ENCODE peak calls at places on chromosomes 5 and 9, in four cellular contexts. E is WTC11, O is K562, F is GM12878. M is an unnamed sample.

GRCh38 chr9:127183814-127184582 is 61.6 kb upstream of the ANGPTL2 start:
- DNase-seq in E (no peak), F (peak; percentile 95), O (no peak), M (no peak)

GRCh38 chr5:149829954-149830353 is 99.8 kb downstream of the PPARGC1B start:
- DNase-seq in O (peak; percentile 22), E (no peak), F (no peak), M (no peak)

GRCh38 chr9:135879237-135879601 is 28.1 kb downstream of the CAMSAP1 start:
- DNase-seq in O (no peak), F (no peak), E (no peak), M (no peak)

GRCh38 chr5:137205237-137205636 is 293.9 kb downstream of the SPOCK1 start:
- DNase-seq in F (no peak), O (no peak), E (no peak), M (no peak)

GRCh38 chr9:1207681-1208080 is 157.5 kb downstream of the DMRT2 start:
- DNase-seq in F (no peak), E (no peak), O (no peak), M (no peak)

GRCh38 chr5:173573126-173573960 is 43.1 kb downstream of the BOD1 start:
- DNase-seq in F (no peak), E (peak; percentile 87), O (peak; percentile 73), M (peak; percentile 28)

GRCh38 chr9:752201-752600 is 89.3 kb upstream of the DMRT1 start:
- DNase-seq in O (no peak), F (no peak), E (no peak), M (no peak)

GRCh38 chr9:75850459-75851200 is 39.8 kb upstream of the PCSK5 start:
- DNase-seq in E (no peak), O (no peak), F (no peak), M (no peak)

GRCh38 chr9:2027761-2028160 is 12.6 kb downstream of the SMARCA2 start:
- DNase-seq in O (no peak), F (no peak), E (no peak), M (no peak)

GRCh38 chr5:14698495-14698894 is 34.0 kb downstream of the OTULIN start:
- DNase-seq in F (no peak), O (no peak), E (no peak), M (no peak)
- TF ChIP-seq NR2C2 in F (no peak), O (no peak), E (no peak), M (no peak)

GRCh38 chr5:140753561-140753960 is 32.4 kb upstream of the PCDHA1 start:
- DNase-seq in F (no peak), E (no peak), O (no peak), M (no peak)
- TF ChIP-seq NR2C2 in F (no peak), E (no peak), O (no peak), M (no peak)

DNA sequence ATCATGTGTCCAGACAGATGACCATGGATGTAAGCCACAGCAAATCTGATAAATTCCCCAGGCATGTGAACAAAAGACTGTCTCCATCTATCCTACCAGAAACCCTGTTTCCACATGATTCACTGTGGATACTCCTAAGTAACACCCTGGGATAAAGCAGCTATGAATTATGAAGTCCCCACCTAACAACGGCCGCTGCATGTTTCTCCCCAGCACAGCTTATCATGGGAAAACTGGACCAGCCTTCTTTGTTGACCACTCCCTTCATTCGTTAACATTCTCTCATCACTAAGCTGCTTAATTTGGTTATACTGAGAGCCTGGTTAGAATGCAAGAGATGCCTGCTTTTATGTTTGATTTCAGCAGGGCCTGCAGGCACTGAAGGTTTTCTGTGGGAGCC is 318.2 kb upstream of the ZNF608 start:
- DNase-seq in F (no peak), O (no peak), E (no peak), M (no peak)
- TF ChIP-seq NR2C2 in F (no peak), O (no peak), E (no peak), M (no peak)

DNA sequence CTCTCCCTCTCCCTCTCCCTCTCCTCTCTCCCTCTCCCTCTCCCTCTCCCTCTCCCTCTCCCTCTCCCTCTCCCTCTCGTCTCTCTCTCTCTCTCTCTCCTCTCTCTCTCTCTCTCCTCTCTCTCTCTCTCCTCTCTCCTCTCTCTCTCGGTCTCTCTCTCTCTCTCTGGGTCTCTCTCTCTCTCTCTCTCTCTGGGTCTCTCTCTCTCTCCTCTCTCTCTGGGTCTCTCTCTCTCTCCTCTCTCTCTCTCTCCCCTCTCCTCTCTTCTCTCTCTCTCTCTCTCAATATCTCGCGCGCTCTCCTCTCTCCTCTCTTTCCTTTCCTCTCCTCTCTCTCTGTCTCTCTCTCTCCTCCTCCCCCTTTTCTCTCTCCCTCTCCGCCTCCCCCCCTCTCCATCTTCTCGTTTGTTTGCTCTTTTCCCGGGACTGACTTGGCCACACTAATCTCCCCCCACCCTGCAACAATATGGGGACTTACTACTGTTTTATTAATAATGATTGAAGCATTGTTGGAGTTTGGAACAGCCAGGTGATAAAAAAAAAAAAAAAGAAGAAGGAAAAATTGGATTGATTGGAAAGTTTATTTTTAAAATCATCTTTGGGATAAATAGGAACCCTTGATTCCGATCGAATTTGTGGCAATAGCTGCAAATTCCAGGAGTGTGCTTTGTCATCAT is 857 bp upstream of the NR2F1-AS1 start:
- DNase-seq in E (no peak), O (no peak), F (no peak), M (peak; percentile 41)
- TF ChIP-seq NR2C2 in E (no peak), O (no peak), F (no peak), M (no peak)

GRCh38 chr5:84729326-84729725 is 344.6 kb upstream of the EDIL3 start:
- DNase-seq in E (no peak), F (no peak), O (no peak), M (no peak)
- TF ChIP-seq NR2C2 in E (no peak), F (no peak), O (no peak), M (no peak)

GRCh38 chr5:177557041-177557647 is 2.8 kb upstream of the FAM193B start:
- DNase-seq in O (peak; percentile 90), F (no peak), E (no peak), M (peak; percentile 45)
- TF ChIP-seq NR2C2 in O (no peak), F (no peak), E (no peak), M (no peak)